ENCODE peak calls at places on chromosome 9, in ten cellular contexts. H is myocyte; W is CD4-positive, alpha-beta memory T cell; V is posterior cingulate gyrus; G is SW480; Q is stimulated activated CD8-positive, alpha-beta memory T cell treated with anti-CD3 and anti-CD28 coated beads, Interleukin-4, amount 100 ng/mL, for 4 hours; X is BJ; S is CD4-positive, alpha-beta T cell; Z is NCI-H2081; I is neuronal stem cell. F is an unnamed sample.

GRCh38 chr9:16815042-16815441 is 55.4 kb downstream of the BNC2 start:
- DNase-seq in G (no peak), H (no peak), W (no peak), Z (no peak), Q (no peak), I (no peak), V (no peak), X (no peak), S (no peak), F (no peak)

GRCh38 chr9:97726716-97727115 is 29.6 kb upstream of the XPA start:
- DNase-seq in G (no peak), V (no peak), X (no peak), H (no peak), Z (no peak), S (no peak), W (no peak), Q (no peak), I (no peak), F (no peak)

GRCh38 chr9:107351382-107352045 is 68.4 kb downstream of the RAD23B start:
- DNase-seq in Z (no peak), G (peak; percentile 12), V (no peak), S (no peak), Q (no peak), H (no peak), I (no peak), W (no peak), X (no peak), F (peak; percentile 41)

GRCh38 chr9:136545065-136545965 is 533 bp downstream of the NOTCH1 start:
- DNase-seq in Q (no peak), X (no peak), V (no peak), W (peak; percentile 57), S (peak; percentile 47), G (peak; percentile 18), I (no peak), H (peak; percentile 32), Z (no peak), F (peak; percentile 70)

GRCh38 chr9:29555452-29555851 is 1982.2 kb upstream of the C9orf72 start:
- DNase-seq in W (no peak), S (no peak), G (no peak), Z (no peak), H (no peak), Q (no peak), X (no peak), V (no peak), I (no peak), F (no peak)

GRCh38 chr9:36905101-36906066 is 128.7 kb downstream of the PAX5 start:
- DNase-seq in S (no peak), V (no peak), X (no peak), G (no peak), Z (no peak), I (no peak), H (no peak), Q (no peak), W (no peak), F (peak; percentile 86)

GRCh38 chr9:86674475-86674874 is 272.8 kb downstream of the GAS1 start:
- DNase-seq in I (no peak), S (no peak), Q (no peak), V (no peak), X (no peak), Z (no peak), G (no peak), W (no peak), H (no peak), F (no peak)

GRCh38 chr9:132187006-132187760 is 25.3 kb downstream of the NTNG2 start:
- DNase-seq in Q (no peak), Z (no peak), S (no peak), V (no peak), X (no peak), I (no peak), W (no peak), G (no peak), H (peak; percentile 15), F (no peak)

F was measured in endodermal cell.